ENCODE peak calls at places on chromosomes 16 and 17, in seven cellular contexts. K, E, M, R, S, U and D are unnamed samples.

GRCh38 chr16:82033683-82034300 is 1.3 kb upstream of the HSD17B2 start:
- DNase-seq in M (no peak), R (peak), E (no peak), S (no peak), U (peak), K (no peak), D (no peak)

GRCh38 chr16:23182675-23183485 is at the start of gene SCNN1G:
- DNase-seq in U (peak), R (no peak), M (no peak), K (peak), S (no peak), E (no peak), D (no peak)

GRCh38 chr16:1980026-1980769 is 1.1 kb downstream of the NOXO1 start:
- DNase-seq in E (no peak), S (no peak), U (peak), M (no peak), R (no peak), K (no peak), D (no peak)

GRCh38 chr17:77316191-77316641 is 175.4 kb downstream of the SEC14L1 start:
- DNase-seq in K (no peak), U (no peak), E (no peak), M (peak), S (peak), R (peak), D (no peak)

GRCh38 chr17:28643979-28644781 is 778 bp downstream of the BLTP2 start:
- DNase-seq in U (peak), E (peak), K (peak), M (peak), R (peak), S (peak), D (peak)

GRCh38 chr17:73770115-73770848 is 126.0 kb upstream of the SDK2 start:
- DNase-seq in R (peak), S (peak), E (no peak), K (peak), U (peak), M (peak), D (peak)

GRCh38 chr17:31061678-31062077 is 33.1 kb upstream of the NF1 start:
- DNase-seq in K (no peak), R (no peak), M (no peak), U (no peak), E (no peak), S (no peak), D (peak)

GRCh38 chr17:55641559-55642160 is 81.0 kb downstream of the TMEM100 start:
- DNase-seq in E (no peak), U (peak), S (peak), M (peak), R (peak), K (peak), D (peak)

GRCh38 chr16:56878455-56878854 is 13.4 kb downstream of the SLC12A3 start:
- DNase-seq in U (no peak), E (no peak), M (no peak), R (no peak), S (no peak), K (no peak), D (no peak)

DNA sequence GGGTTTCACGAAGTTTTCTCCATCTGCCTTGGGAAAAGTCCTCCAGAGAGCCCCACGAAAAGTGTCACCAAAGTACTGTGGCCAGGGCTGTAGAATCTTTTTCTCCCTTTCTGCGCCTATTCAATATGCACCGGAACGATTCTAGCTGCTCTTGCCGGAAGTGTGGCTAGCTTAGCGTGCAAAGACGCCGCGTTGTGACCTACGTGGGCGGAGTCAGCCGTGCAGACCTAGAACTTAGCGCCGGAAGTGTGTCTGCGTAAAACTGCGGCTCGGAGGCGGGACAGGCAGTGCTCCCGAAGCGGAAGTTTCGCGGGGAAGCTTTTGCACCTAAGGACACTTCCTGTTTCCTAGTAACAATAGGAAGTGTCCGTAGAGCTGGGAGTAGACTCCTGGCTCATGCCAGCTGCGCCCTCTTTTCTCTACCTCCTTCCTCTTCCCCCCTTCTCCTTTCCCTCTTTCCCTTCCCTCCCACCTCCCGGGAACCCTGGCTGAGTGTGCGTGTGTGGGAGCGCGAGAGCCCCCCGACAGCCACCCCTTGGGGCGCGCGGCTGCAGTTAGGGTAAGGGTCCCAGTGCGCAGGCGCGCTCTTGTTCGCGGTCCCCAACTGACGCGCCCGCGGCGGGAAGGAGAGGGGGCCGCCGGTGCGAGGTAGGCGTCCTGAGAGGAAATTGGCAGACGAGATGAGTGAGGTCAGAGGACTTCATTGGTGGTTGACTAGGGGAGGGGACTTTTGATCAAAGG is at the start of the genes ZNF646 and ZNF668:
- DNase-seq in M (peak), S (peak), U (peak), R (peak), K (peak), E (peak), D (peak)
- TF ChIP-seq POLR2A in M (peak), S (peak), U (no peak), R (peak), K (peak), E (peak), D (peak)

DNA sequence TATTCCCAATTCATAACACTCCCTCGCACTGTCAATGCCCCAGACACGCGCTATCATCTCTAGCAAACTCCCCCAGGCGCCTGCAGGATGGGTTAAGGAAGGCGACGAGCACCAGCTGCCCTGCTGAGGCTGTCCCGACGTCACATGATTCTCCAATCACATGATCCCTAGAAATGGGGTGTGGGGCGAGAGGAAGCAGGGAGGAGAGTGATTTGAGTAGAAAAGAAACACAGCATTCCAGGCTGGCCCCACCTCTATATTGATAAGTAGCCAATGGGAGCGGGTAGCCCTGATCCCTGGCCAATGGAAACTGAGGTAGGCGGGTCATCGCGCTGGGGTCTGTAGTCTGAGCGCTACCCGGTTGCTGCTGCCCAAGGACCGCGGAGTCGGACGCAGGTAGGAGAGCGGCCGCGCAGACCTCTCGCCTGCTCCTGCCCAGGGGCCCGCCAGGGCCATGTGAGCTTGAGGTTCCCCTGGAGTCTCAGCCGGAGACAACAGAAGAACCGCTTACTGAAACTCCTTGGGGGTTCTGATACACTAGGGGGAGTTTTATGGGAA is at the start of gene GRN:
- DNase-seq in E (peak), R (peak), K (peak), M (peak), U (peak), S (peak), D (peak)
- TF ChIP-seq POLR2A in E (peak), R (peak), K (peak), M (peak), U (peak), S (peak), D (peak)

GRCh38 chr17:81714412-81715106 is 2.5 kb downstream of the SLC25A10 start:
- DNase-seq in R (no peak), M (no peak), S (no peak), K (no peak), U (no peak), E (no peak), D (no peak)

GRCh38 chr17:81712468-81713003 is 452 bp downstream of the SLC25A10 start:
- DNase-seq in K (peak), E (peak), S (peak), U (peak), R (peak), M (no peak), D (peak)

GRCh38 chr17:81715107-81715871 is 3.2 kb downstream of the SLC25A10 start:
- DNase-seq in E (no peak), R (no peak), M (no peak), K (no peak), U (no peak), S (peak), D (no peak)

GRCh38 chr17:81713004-81713555 is 996 bp downstream of the SLC25A10 start:
- DNase-seq in U (no peak), R (no peak), S (no peak), K (no peak), E (no peak), M (no peak), D (no peak)

GRCh38 chr17:81713556-81714411 is 1.7 kb downstream of the SLC25A10 start:
- DNase-seq in E (no peak), M (no peak), K (no peak), S (no peak), R (peak), U (peak), D (peak)
- TF ChIP-seq POLR2A in E (no peak), M (no peak), K (no peak), S (no peak), R (peak), U (no peak), D (no peak)

GRCh38 chr17:50918071-50918932 is 52.1 kb upstream of the TOB1 start:
- DNase-seq in S (no peak), M (no peak), U (peak), K (no peak), R (peak), E (no peak), D (no peak)

GRCh38 chr17:50920041-50920410 is 53.9 kb upstream of the TOB1 start:
- DNase-seq in U (no peak), S (no peak), K (peak), M (no peak), R (no peak), E (no peak), D (no peak)

GRCh38 chr17:50918933-50919296 is 52.8 kb upstream of the TOB1 start:
- DNase-seq in S (no peak), E (no peak), K (no peak), R (no peak), M (peak), U (peak), D (no peak)

GRCh38 chr17:50920891-50921595 is 54.9 kb upstream of the TOB1 start:
- DNase-seq in R (peak), M (no peak), S (no peak), U (peak), E (no peak), K (no peak), D (no peak)

GRCh38 chr17:50919321-50920040 is 53.3 kb upstream of the TOB1 start:
- DNase-seq in K (peak), U (peak), S (peak), R (peak), M (peak), E (peak), D (peak)
- TF ChIP-seq POLR2A in K (peak), U (peak), S (no peak), R (peak), M (no peak), E (no peak), D (no peak)

GRCh38 chr17:46950615-46950996 is 27.6 kb downstream of the GOSR2 start:
- DNase-seq in M (no peak), U (no peak), E (no peak), K (no peak), S (no peak), R (no peak), D (no peak)

GRCh38 chr17:46947236-46947635 is 24.3 kb downstream of the GOSR2 start:
- DNase-seq in K (no peak), M (no peak), E (no peak), U (no peak), S (no peak), R (no peak), D (no peak)

GRCh38 chr17:46949291-46950174 is 26.6 kb downstream of the GOSR2 start:
- DNase-seq in E (no peak), K (no peak), M (peak), R (no peak), U (no peak), S (no peak), D (no peak)

GRCh38 chr17:46950997-46951621 is 27.9 kb downstream of the RPRML start:
- DNase-seq in E (no peak), M (no peak), U (no peak), S (no peak), K (no peak), R (no peak), D (no peak)

DNA sequence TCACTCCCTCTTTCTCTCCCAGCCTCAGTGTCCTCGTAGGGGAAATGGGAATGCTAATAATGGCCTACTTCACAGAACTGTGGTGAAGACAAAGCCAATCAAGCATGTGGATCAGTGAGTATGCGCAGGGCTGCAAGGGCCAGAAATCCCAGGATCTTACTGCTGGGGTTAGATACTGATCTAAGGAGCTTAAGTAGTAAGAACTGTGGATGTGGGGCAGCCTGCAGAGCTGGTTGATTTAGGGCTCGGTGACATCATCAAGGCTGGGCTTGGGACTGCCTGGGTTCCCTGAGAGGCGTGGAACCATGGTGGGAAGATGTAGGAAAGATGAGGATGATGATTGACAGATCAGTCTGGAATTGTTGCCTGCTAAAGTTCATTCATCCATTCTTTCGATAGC is 25.6 kb downstream of the GOSR2 start:
- DNase-seq in S (no peak), U (no peak), E (no peak), K (no peak), R (no peak), M (no peak), D (no peak)
- TF ChIP-seq POLR2A in S (no peak), U (no peak), E (no peak), K (no peak), R (no peak), M (no peak), D (no peak)

GRCh38 chr17:76250141-76250540 is 9.8 kb upstream of the RNF157 start:
- DNase-seq in S (no peak), M (no peak), U (no peak), E (no peak), R (no peak), K (no peak), D (no peak)

GRCh38 chr17:76251478-76252039 is 11.3 kb upstream of the RNF157 start:
- DNase-seq in U (no peak), S (no peak), M (no peak), K (no peak), E (no peak), R (no peak), D (no peak)

GRCh38 chr17:76255801-76256429 is 9.2 kb upstream of the UBALD2 start:
- DNase-seq in K (no peak), U (no peak), M (no peak), E (no peak), R (no peak), S (no peak), D (no peak)

GRCh38 chr17:76254275-76254674 is 10.9 kb upstream of the UBALD2 start:
- DNase-seq in U (no peak), K (no peak), R (no peak), M (no peak), S (no peak), E (no peak), D (no peak)

DNA sequence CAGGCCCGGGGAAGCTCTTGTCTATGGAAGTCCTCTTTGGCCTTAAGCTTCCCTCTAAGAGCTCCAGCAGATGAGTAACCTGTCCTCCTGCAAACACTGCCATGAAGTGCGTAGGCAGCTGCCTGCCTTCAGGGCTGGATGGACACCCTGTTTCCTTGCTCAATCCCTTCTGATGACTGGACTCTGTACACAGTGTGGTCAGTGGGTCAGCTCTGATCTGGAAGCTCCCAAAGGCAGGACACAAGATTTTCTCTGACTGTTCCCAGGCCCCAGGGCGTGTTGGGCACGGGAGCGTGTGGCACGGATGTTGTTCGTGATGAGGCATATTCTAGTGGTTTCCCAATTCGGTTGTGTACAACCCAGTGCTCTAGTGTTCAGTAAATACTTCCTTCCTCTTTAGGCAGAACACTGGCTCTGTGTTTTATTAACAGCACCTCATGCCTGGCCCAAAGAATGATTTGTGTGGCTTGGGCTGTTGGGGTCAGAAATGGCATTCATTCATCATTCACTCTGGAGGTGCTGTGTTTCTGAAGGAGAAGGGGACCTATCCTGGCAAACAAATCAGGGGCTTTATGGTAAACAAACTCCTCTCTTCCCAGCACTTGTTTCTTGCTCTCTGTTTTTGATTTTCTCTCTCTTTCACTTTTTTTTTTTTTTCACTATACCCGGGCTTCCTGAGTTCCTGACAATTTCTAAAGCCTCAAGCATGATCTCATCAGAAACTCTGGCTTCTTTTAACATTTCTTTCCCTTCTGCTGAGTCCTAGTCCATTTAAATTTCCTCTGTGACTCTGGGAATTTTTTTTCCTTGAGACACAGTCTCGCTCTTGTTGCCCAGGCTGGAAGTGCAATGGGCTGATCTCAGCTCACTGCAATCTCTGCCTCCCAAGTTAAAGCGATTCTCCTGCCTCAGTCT is 12.0 kb upstream of the RNF157 start:
- DNase-seq in S (peak), U (peak), K (no peak), R (peak), M (peak), E (no peak), D (no peak)
- TF ChIP-seq POLR2A in S (no peak), U (no peak), K (no peak), R (peak), M (no peak), E (peak), D (no peak)

GRCh38 chr16:89565256-89565505 is 4.7 kb downstream of the RPL13 start:
- DNase-seq in E (no peak), K (no peak), U (no peak), R (no peak), M (no peak), S (no peak), D (no peak)
- TF ChIP-seq POLR2A in E (no peak), K (no peak), U (no peak), R (no peak), M (no peak), S (no peak), D (no peak)

GRCh38 chr16:20740901-20741491 is 622 bp downstream of the THUMPD1 start:
- DNase-seq in R (peak), K (peak), S (peak), M (peak), E (peak), U (peak), D (peak)
- TF ChIP-seq POLR2A in R (no peak), K (no peak), S (peak), M (peak), E (no peak), U (no peak), D (no peak)